ENCODE peak calls at places on chromosomes 16 and 17, in nine cellular contexts. P is T-cell; N is activated naive CD8-positive, alpha-beta T cell treated with anti-CD3 and anti-CD28 coated beads, Interleukin-2, amount 50 U/mL, for 24 hours; W is mucosa of descending colon; U is MM.1S; F is stimulated activated CD4-positive, alpha-beta T cell treated with anti-CD3 and anti-CD28 coated beads, Interleukin-15, amount 100 ng/mL, for 1 hour; Q is naive B cell; A is NCI-H748 treated with DMSO at 0.1 percent for 48 hours; M is B cell. J is an unnamed sample.

GRCh38 chr16:1014771-1015495 is 33.4 kb downstream of the SOX8 start:
- DNase-seq in P (no peak), N (no peak), W (no peak), U (no peak), F (no peak), Q (no peak), A (no peak), M (no peak), J (no peak)

GRCh38 chr17:67414130-67414529 is 37.0 kb downstream of the PITPNC1 start:
- DNase-seq in P (no peak), N (no peak), W (no peak), U (no peak), F (no peak), Q (no peak), A (no peak), M (no peak), J (no peak)

GRCh38 chr17:36641877-36642845 is 40.8 kb downstream of the MRM1 start:
- DNase-seq in P (no peak), N (no peak), W (peak), U (no peak), F (no peak), Q (no peak), A (no peak), M (peak), J (no peak)

GRCh38 chr17:40937384-40937819 is at the start of gene KRT23:
- DNase-seq in P (no peak), N (no peak), W (no peak), U (no peak), F (no peak), Q (no peak), A (no peak), M (no peak), J (no peak)

GRCh38 chr17:77489898-77490265 is 349.1 kb downstream of the SEC14L1 start:
- DNase-seq in P (no peak), N (no peak), W (no peak), U (no peak), F (no peak), Q (no peak), A (no peak), M (no peak), J (no peak)

GRCh38 chr17:61203765-61204164 is 195.9 kb upstream of the TBX2 start:
- DNase-seq in P (no peak), N (no peak), W (no peak), U (no peak), F (no peak), Q (no peak), A (no peak), M (no peak), J (no peak)

GRCh38 chr17:42660692-42661345 is 1.7 kb downstream of the TUBG2 start:
- DNase-seq in P (no peak), N (no peak), W (no peak), U (no peak), F (no peak), Q (no peak), A (no peak), M (no peak), J (no peak)

GRCh38 chr16:65297453-65297852 is 175.6 kb upstream of the CDH11 start:
- DNase-seq in P (no peak), N (no peak), W (no peak), U (no peak), F (no peak), Q (no peak), A (no peak), M (no peak), J (no peak)

GRCh38 chr16:12999368-12999767 is 98.0 kb downstream of the SHISA9 start:
- DNase-seq in P (no peak), N (no peak), W (no peak), U (no peak), F (no peak), Q (no peak), A (no peak), M (no peak), J (no peak)

GRCh38 chr17:227581-228222 is 46.3 kb upstream of the DOC2B start:
- DNase-seq in P (no peak), N (no peak), W (no peak), U (no peak), F (no peak), Q (no peak), A (no peak), M (no peak), J (no peak)

GRCh38 chr16:27272076-27272475 is 3.5 kb upstream of the NSMCE1 start:
- DNase-seq in P (no peak), N (peak), W (no peak), U (no peak), F (no peak), Q (no peak), A (no peak), M (no peak), J (no peak)

GRCh38 chr17:8002646-8003593 is 505 bp downstream of the GUCY2D start:
- DNase-seq in P (no peak), N (no peak), W (no peak), U (no peak), F (no peak), Q (no peak), A (no peak), M (no peak), J (peak)

J was measured in activated CD4-positive, CD25-positive, alpha-beta regulatory T cell treated with anti-CD3 and anti-CD28 coated beads, Interleukin-2, amount 50 U/mL, for 72 hours.